ENCODE peak calls at places on chromosomes 3 and 15, in six cellular contexts. C is neural crest cell; J is transverse colon; T is DMS79 treated with DMSO at 0.1 percent for 48 hours; O is stimulated activated CD4-positive, alpha-beta T cell treated with anti-CD3 and anti-CD28 coated beads, Interleukin-1b, Interleukin-23, amount 100 ng/mL, for 48 hours; Q is stimulated activated CD8-positive, alpha-beta memory T cell treated with anti-CD3 and anti-CD28 coated beads, Interleukin-15, amount 100 ng/mL, for 24 hours. Z is an unnamed sample.

GRCh38 chr3:59135091-59135490 is 85.3 kb upstream of the CFAP20DC start:
- DNase-seq in C (no peak), J (no peak), T (no peak), O (no peak), Q (no peak), Z (no peak)

GRCh38 chr15:77015651-77016320 is 20.9 kb downstream of the PSTPIP1 start:
- DNase-seq in C (no peak), J (no peak), T (no peak), O (no peak), Q (no peak), Z (no peak)

GRCh38 chr15:69413822-69414701 is at the start of gene KIF23:
- DNase-seq in C (peak), J (peak), T (peak), O (peak), Q (peak), Z (peak)

GRCh38 chr15:73573572-73573971 is 59.6 kb downstream of the NPTN start:
- DNase-seq in C (no peak), J (peak), T (no peak), O (no peak), Q (no peak), Z (peak)

GRCh38 chr3:165614332-165614731 is 222.9 kb downstream of the BCHE start:
- DNase-seq in C (no peak), J (no peak), T (no peak), O (no peak), Q (no peak), Z (no peak)

GRCh38 chr15:55334371-55334770 is 15.3 kb downstream of the PIGB start:
- DNase-seq in C (no peak), J (no peak), T (no peak), O (no peak), Q (no peak), Z (no peak)

GRCh38 chr3:77815467-77815866 is 775.6 kb downstream of the ROBO2 start:
- DNase-seq in C (no peak), J (no peak), T (no peak), O (no peak), Q (no peak), Z (no peak)

GRCh38 chr3:186806173-186807055 is at the start of gene RFC4:
- DNase-seq in C (peak), J (peak), T (peak), O (peak), Q (peak), Z (peak)

GRCh38 chr15:60704129-60704528 is 225.2 kb upstream of the ICE2 start:
- DNase-seq in C (no peak), J (peak), T (no peak), O (no peak), Q (no peak), Z (no peak)

GRCh38 chr3:30002782-30003181 is 603.6 kb upstream of the TGFBR2 start:
- DNase-seq in C (no peak), J (no peak), T (no peak), O (no peak), Q (no peak), Z (no peak)

GRCh38 chr3:24145981-24146822 is 201.1 kb downstream of the NR1D2 start:
- DNase-seq in C (no peak), J (no peak), T (no peak), O (no peak), Q (no peak), Z (peak)

GRCh38 chr15:86183765-86184491 is 104.3 kb downstream of the AGBL1 start:
- DNase-seq in C (no peak), J (no peak), T (no peak), O (peak), Q (no peak), Z (no peak)

GRCh38 chr15:22844421-22845288 is 6.2 kb downstream of the NIPA2 start:
- DNase-seq in C (no peak), J (no peak), T (no peak), O (no peak), Q (no peak), Z (no peak)

GRCh38 chr3:43426388-43426787 is 140.0 kb downstream of the SNRK start:
- DNase-seq in C (no peak), J (no peak), T (no peak), O (no peak), Q (no peak), Z (no peak)

GRCh38 chr15:70741107-70741511 is 22.2 kb downstream of the UACA start:
- DNase-seq in C (no peak), J (peak), T (no peak), O (no peak), Q (no peak), Z (peak)

GRCh38 chr3:126893651-126894050 is 89.3 kb upstream of the PLXNA1 start:
- DNase-seq in C (no peak), J (no peak), T (no peak), O (no peak), Q (no peak), Z (no peak)

GRCh38 chr3:50913279-50913678 is 238.6 kb downstream of the DOCK3 start:
- DNase-seq in C (no peak), J (no peak), T (peak), O (no peak), Q (no peak), Z (no peak)

GRCh38 chr3:1082024-1082633 is 10.7 kb upstream of the CNTN6 start:
- DNase-seq in C (peak), J (peak), T (no peak), O (no peak), Q (no peak), Z (peak)

GRCh38 chr3:152096280-152096679 is 172.4 kb upstream of the MBNL1 start:
- DNase-seq in C (no peak), J (no peak), T (no peak), O (no peak), Q (no peak), Z (no peak)

GRCh38 chr3:19213608-19214220 is 65.4 kb downstream of the KCNH8 start:
- DNase-seq in C (no peak), J (no peak), T (no peak), O (no peak), Q (no peak), Z (no peak)

GRCh38 chr15:60323322-60323721 is 74.5 kb downstream of the ANXA2 start:
- DNase-seq in C (no peak), J (no peak), T (no peak), O (no peak), Q (no peak), Z (no peak)

GRCh38 chr15:60479361-60479684 is 381 bp upstream of the ICE2 start:
- DNase-seq in C (no peak), J (no peak), T (no peak), O (no peak), Q (no peak), Z (no peak)

GRCh38 chr3:184491867-184492615 is 69.5 kb upstream of the EPHB3 start:
- DNase-seq in C (no peak), J (peak), T (no peak), O (no peak), Q (no peak), Z (no peak)

GRCh38 chr15:63050737-63051700 is 8.5 kb downstream of the TPM1 start:
- DNase-seq in C (no peak), J (peak), T (peak), O (no peak), Q (no peak), Z (peak)

GRCh38 chr15:78236491-78236890 is 2.1 kb upstream of the ACSBG1 start:
- DNase-seq in C (no peak), J (no peak), T (no peak), O (no peak), Q (no peak), Z (no peak)

GRCh38 chr3:171874251-171874679 is 31.1 kb downstream of the TMEM212 start:
- DNase-seq in C (no peak), J (no peak), T (no peak), O (no peak), Q (no peak), Z (peak)

GRCh38 chr3:152402698-152403456 is 134.1 kb downstream of the MBNL1 start:
- DNase-seq in C (no peak), J (no peak), T (peak), O (peak), Q (no peak), Z (peak)

GRCh38 chr3:185308126-185308754 is 54.4 kb upstream of the EHHADH start:
- DNase-seq in C (peak), J (peak), T (no peak), O (peak), Q (no peak), Z (peak)